ENCODE peak calls at places on chromosomes 3 and 15, in ten cellular contexts. Y is GM13976, W is choroid plexus epithelial cell, C is OCI-LY7, V is GM12865, N is ovary, R is GM12864, G is Calu3, A is IMR-90, M is PC-3. U is an unnamed sample.

GRCh38 chr3:31361391-31362273 is 171.1 kb upstream of the STT3B start:
- DNase-seq in A (peak; percentile 86), W (peak; percentile 88), G (no peak), V (no peak), N (no peak), R (no peak), C (no peak), M (peak; percentile 57), Y (no peak), U (no peak)

GRCh38 chr3:136645915-136646314 is 106.3 kb downstream of the STAG1 start:
- DNase-seq in V (peak; percentile 11), R (no peak), W (no peak), C (no peak), N (no peak), M (no peak), Y (no peak), G (no peak), A (no peak), U (no peak)

GRCh38 chr3:30193625-30194044 is 412.8 kb upstream of the TGFBR2 start:
- DNase-seq in Y (no peak), R (no peak), G (no peak), V (no peak), N (no peak), C (no peak), M (no peak), A (no peak), W (no peak), U (no peak)

GRCh38 chr3:129463094-129463493 is 23.1 kb downstream of the IFT122 start:
- DNase-seq in A (no peak), C (no peak), G (no peak), R (no peak), N (no peak), Y (no peak), W (no peak), V (no peak), M (no peak), U (no peak)

GRCh38 chr3:17629400-17629799 is 113.0 kb downstream of the TBC1D5 start:
- DNase-seq in G (no peak), W (peak; percentile 55), M (no peak), N (no peak), C (no peak), R (no peak), A (peak; percentile 21), V (no peak), Y (no peak), U (no peak)

GRCh38 chr15:92958105-92958504 is 58.0 kb downstream of the CHD2 start:
- DNase-seq in C (no peak), G (no peak), V (no peak), M (no peak), R (no peak), N (no peak), A (peak; percentile 39), Y (no peak), W (peak; percentile 55), U (no peak)

GRCh38 chr3:117272876-117273523 is 563.4 kb downstream of the TUSC7 start:
- DNase-seq in G (no peak), M (no peak), C (no peak), Y (no peak), V (no peak), R (no peak), N (no peak), A (no peak), W (no peak), U (no peak)

GRCh38 chr15:93485922-93486327 is 396.9 kb upstream of the RGMA start:
- DNase-seq in V (no peak), A (no peak), Y (no peak), C (no peak), W (no peak), R (no peak), G (no peak), N (peak; percentile 69), M (no peak), U (no peak)

GRCh38 chr3:76442374-76442915 is 597.5 kb upstream of the ROBO2 start:
- DNase-seq in G (no peak), C (no peak), V (peak; percentile 25), W (peak; percentile 52), M (peak; percentile 4), R (no peak), A (peak; percentile 81), Y (no peak), N (no peak), U (no peak)

GRCh38 chr3:65919841-65920240 is 118.9 kb downstream of the MAGI1 start:
- DNase-seq in R (no peak), G (no peak), Y (no peak), A (peak; percentile 80), N (no peak), M (no peak), C (no peak), V (no peak), W (no peak), U (no peak)

GRCh38 chr3:107643038-107643883 is 120.5 kb downstream of the BBX start:
- DNase-seq in R (no peak), N (no peak), G (peak; percentile 10), C (peak; percentile 35), V (peak; percentile 43), Y (no peak), W (peak; percentile 37), M (peak; percentile 31), A (no peak), U (no peak)
- TF ChIP-seq CTCF in R (peak; percentile 29), N (no peak), G (peak; percentile 15), C (peak; percentile 60), V (peak; percentile 30), Y (no peak), W (peak; percentile 52), M (peak; percentile 59), A (peak; percentile 20), U (peak; percentile 38)

DNA sequence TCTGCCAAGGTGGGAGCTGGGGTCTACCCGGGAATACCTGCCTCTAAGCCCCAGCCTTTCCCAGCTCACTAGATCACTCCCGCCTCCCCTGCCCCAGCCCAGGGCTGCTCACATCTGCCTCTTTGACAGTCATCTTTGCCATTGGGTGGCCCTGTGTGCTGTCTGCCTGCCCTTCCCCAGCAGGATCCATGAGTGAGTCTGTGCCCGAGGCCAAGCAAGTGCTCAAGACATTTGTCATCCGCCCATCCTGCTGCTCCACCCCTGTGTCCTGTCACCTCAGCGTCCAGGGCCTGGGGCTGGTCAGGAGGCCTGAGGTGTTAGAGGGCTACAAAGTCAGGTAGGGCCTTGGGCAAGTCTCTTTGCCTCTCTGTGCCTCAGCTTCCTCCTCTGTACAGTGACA is 89.4 kb downstream of the LSM3 start:
- DNase-seq in V (no peak), A (no peak), C (no peak), G (no peak), Y (no peak), R (no peak), W (no peak), N (no peak), M (peak; percentile 53), U (no peak)
- TF ChIP-seq CTCF in V (no peak), A (no peak), C (no peak), G (no peak), Y (no peak), R (no peak), W (no peak), N (no peak), M (no peak), U (no peak)

DNA sequence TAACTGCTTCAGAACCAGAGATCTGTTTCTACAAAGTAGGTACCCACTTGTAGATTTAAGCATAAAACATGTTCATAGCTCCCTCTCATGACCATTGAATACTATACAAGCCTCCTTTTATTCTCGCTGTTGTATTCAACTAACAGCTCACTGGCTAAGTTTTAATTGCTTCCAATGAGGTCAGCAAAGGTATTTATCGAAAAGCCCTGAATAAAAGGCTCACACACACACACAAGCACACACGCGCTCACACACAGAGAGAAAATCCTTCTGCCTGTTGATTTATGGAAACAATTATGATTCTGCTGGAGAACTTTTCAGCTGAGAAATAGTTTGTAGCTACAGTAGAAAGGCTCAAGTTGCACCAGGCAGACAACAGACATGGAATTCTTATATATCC is at the start of gene FGF7:
- DNase-seq in Y (no peak), M (no peak), A (peak; percentile 88), V (no peak), G (no peak), N (peak; percentile 42), R (no peak), C (peak; percentile 16), W (peak; percentile 64), U (no peak)
- TF ChIP-seq CTCF in Y (no peak), M (no peak), A (peak; percentile 51), V (no peak), G (no peak), N (no peak), R (no peak), C (peak; percentile 29), W (no peak), U (no peak)

DNA sequence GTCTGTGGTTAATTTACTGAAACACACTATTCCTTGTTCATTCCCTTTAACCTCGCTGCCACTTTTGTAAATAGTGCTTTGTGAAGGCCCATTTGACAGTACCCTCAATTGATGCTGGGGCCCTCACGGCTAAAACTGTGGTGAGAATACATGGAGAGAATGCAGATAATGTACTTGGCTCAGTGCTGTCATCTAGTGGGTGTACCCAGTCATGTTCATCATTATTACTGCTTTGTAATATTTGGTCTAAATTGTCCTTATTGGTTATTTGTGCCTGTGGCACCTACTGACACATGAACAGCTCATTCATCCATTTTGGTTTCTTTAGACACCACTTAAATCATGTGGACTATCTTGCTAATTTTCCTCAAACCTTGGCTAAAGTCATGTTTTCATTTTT is 543.6 kb downstream of the EDEM1 start:
- DNase-seq in N (no peak), C (peak; percentile 2), V (peak; percentile 44), G (no peak), Y (peak; percentile 12), M (peak; percentile 28), W (no peak), A (no peak), R (no peak), U (no peak)
- TF ChIP-seq CTCF in N (no peak), C (peak; percentile 51), V (peak; percentile 50), G (no peak), Y (no peak), M (peak; percentile 57), W (no peak), A (no peak), R (peak; percentile 58), U (peak; percentile 68)

DNA sequence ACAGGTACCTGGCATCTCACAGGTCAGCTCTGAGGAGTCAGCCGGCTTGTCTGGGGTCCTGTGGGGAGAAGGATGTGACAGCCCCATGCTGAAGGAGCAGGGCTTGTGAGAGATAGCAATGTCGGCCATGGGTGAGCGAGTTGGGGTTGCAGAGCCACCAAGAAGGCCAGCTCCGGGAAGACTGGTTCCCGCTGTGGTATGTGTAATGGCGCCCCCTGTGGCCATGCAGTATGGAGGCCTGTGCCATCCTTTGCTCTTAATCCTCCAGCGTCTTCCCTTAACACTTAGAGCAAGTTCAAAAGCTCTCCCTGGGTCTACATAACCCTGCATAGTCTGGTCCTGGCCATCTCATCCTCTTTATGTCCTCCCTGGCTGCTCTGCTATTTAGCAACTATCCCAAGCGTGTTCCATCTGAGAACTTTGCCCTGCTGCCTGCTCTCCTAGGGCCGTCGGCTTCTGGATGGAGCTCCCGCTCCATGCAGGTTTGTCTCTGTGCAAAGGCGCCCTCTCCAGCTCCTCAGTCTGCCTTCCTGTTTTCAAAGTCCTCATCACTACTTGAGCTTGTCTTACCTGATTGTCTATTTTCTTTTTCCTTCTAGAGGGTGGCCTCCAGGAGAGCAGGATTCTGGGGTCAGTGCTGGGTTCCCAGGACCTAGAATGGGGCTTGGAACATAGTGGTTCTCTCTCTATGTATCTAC is 40.8 kb upstream of the IQCF6 start:
- DNase-seq in C (peak; percentile 8), W (no peak), R (no peak), N (no peak), Y (peak; percentile 41), A (no peak), M (peak; percentile 11), G (peak; percentile 22), V (peak; percentile 35), U (no peak)
- TF ChIP-seq CTCF in C (peak; percentile 69), W (peak; percentile 25), R (peak; percentile 68), N (no peak), Y (peak; percentile 27), A (no peak), M (peak; percentile 50), G (no peak), V (peak; percentile 51), U (peak; percentile 42)

U was measured in GM06990.